ENCODE peak calls at places on chromosomes 7 and 10, in ten cellular contexts. P, R, M, E, F, A, G, U, V and O are unnamed samples.

GRCh38 chr10:86970152-86970886 is 2.0 kb downstream of the ADIRF start:
- DNase-seq in M (peak; percentile 54), R (peak; percentile 63), A (peak; percentile 94), F (peak; percentile 91), P (peak; percentile 48), E (peak; percentile 62), G (no peak), V (no peak), U (peak; percentile 68), O (peak; percentile 88)

GRCh38 chr7:107939472-107940145 is 48.6 kb downstream of the DLD start:
- DNase-seq in G (no peak), U (no peak), F (no peak), R (no peak), M (no peak), V (peak; percentile 98), E (no peak), A (no peak), P (no peak), O (no peak)

GRCh38 chr7:86937499-86937898 is 122.0 kb downstream of the ELAPOR2 start:
- DNase-seq in M (no peak), A (no peak), E (no peak), U (no peak), F (no peak), G (no peak), R (no peak), V (no peak), P (no peak), O (no peak)

GRCh38 chr7:4809691-4810090 is 34.3 kb downstream of the AP5Z1 start:
- DNase-seq in P (no peak), E (no peak), F (no peak), A (no peak), G (no peak), V (no peak), U (no peak), M (no peak), R (no peak), O (no peak)

GRCh38 chr10:76647276-76647675 is 990.3 kb downstream of the KCNMA1 start:
- DNase-seq in U (no peak), F (no peak), R (no peak), V (no peak), G (no peak), A (no peak), P (no peak), M (no peak), E (no peak), O (no peak)

GRCh38 chr10:125265579-125265955 is 105.2 kb upstream of the CTBP2 start:
- DNase-seq in U (no peak), V (no peak), A (no peak), P (no peak), M (no peak), F (no peak), E (no peak), R (no peak), G (no peak), O (no peak)

GRCh38 chr7:107850221-107850620 is 40.8 kb upstream of the DLD start:
- DNase-seq in E (no peak), V (no peak), F (no peak), R (no peak), A (no peak), P (no peak), G (no peak), M (no peak), U (no peak), O (no peak)

GRCh38 chr10:6543431-6544005 is 36.6 kb downstream of the PRKCQ start:
- DNase-seq in U (peak; percentile 11), V (no peak), A (no peak), M (no peak), F (no peak), G (no peak), P (no peak), E (no peak), R (no peak), O (no peak)

GRCh38 chr10:98269435-98269912 is 1.5 kb upstream of the LOXL4 start:
- DNase-seq in R (peak; percentile 48), U (peak; percentile 44), V (peak; percentile 43), P (peak; percentile 56), E (peak; percentile 79), M (no peak), F (no peak), G (peak; percentile 83), A (peak; percentile 89), O (no peak)

GRCh38 chr7:89618269-89618668 is 536.0 kb upstream of the STEAP1 start:
- DNase-seq in E (no peak), M (no peak), A (no peak), G (no peak), P (peak; percentile 14), F (no peak), U (no peak), R (no peak), V (no peak), O (no peak)
- H3K4me3 ChIP-seq in E (no peak overlapping the region), M (no peak overlapping the region), A (no peak overlapping the region), G (no peak overlapping the region), P (no peak overlapping the region), F (no peak overlapping the region), U (no peak overlapping the region), R (no peak overlapping the region), V (no peak overlapping the region), O (no peak overlapping the region)

DNA sequence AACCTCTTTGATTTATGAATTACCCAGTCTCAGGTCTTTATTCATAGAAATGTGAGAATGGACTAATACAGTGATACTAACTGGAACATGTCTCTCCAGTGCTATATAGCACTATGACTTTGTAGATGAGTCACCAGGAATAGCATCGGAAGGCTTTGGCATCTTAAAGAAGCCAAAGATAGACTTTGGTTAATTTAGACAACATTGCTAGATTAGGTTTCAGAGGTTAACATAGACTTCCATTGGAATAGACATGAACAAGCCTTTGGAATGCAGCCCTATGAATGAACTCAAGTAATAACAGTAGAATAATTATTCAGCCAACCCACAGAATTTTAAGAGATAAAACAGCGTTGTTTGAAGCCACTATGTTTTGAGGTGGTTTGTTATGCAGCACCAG is 169.2 kb downstream of the HGF start:
- DNase-seq in A (no peak), G (no peak), F (no peak), R (no peak), U (no peak), V (no peak), E (no peak), P (no peak), M (no peak), O (no peak)
- TF ChIP-seq POLR2AphosphoS5 in A (no peak), G (no peak), F (no peak), R (no peak), U (no peak), V (no peak), E (no peak), P (no peak), M (no peak), O (no peak)

DNA sequence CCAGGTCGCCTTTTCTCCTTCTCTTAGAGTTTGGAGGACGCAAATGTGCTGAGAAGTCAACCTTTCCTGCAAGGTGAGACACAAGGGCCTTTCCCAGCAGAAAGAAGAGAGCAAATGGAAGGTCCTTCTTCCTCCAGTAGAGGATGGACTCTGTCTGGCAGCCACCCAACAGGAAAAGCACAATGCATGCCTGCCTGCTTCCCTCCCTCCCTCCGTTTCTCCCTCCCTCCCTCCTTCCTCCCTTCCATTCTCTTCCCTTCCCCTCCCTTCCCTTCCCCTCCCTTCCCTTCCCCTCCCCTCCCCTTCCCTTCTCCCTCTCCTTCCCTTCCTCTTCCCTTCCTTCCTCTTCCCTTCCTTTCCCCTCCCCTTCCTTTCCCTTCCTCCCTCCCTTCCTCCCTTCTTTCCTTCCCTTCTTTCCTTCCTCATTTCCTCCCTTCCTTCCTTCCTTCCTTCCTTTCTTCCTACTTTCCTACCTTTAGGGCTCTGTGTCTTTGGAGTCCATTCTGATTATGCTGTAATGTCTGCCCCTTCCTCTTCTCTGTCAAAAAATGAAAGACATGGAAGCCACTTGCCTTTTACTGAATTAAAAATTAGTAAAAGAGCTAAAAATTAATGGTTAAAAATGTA is 66.4 kb downstream of the TRUB1 start:
- DNase-seq in V (no peak), M (no peak), R (no peak), U (no peak), F (no peak), E (no peak), G (no peak), A (no peak), P (no peak), O (no peak)
- H3K27ac ChIP-seq in V (no peak overlapping the region), M (no peak overlapping the region), R (no peak overlapping the region), U (no peak overlapping the region), F (no peak overlapping the region), E (no peak overlapping the region), G (no peak overlapping the region), A (no peak overlapping the region), P (no peak overlapping the region), O (no peak overlapping the region)

GRCh38 chr10:1420663-1421362 is 316.5 kb downstream of the ADARB2 start:
- DNase-seq in G (peak; percentile 51), A (no peak), P (peak; percentile 94), V (no peak), U (peak; percentile 61), E (peak; percentile 40), M (peak; percentile 81), F (no peak), R (peak; percentile 66), O (peak; percentile 91)
- H3K4me3 ChIP-seq in G (no peak overlapping the region), A (peak overlapping the region; percentile 11), P (peak overlapping the region; percentile 56), V (no peak overlapping the region), U (no peak overlapping the region), E (peak overlapping the region; percentile 17), M (peak overlapping the region; percentile 32), F (no peak overlapping the region), R (peak overlapping the region; percentile 19), O (no peak overlapping the region)

DNA sequence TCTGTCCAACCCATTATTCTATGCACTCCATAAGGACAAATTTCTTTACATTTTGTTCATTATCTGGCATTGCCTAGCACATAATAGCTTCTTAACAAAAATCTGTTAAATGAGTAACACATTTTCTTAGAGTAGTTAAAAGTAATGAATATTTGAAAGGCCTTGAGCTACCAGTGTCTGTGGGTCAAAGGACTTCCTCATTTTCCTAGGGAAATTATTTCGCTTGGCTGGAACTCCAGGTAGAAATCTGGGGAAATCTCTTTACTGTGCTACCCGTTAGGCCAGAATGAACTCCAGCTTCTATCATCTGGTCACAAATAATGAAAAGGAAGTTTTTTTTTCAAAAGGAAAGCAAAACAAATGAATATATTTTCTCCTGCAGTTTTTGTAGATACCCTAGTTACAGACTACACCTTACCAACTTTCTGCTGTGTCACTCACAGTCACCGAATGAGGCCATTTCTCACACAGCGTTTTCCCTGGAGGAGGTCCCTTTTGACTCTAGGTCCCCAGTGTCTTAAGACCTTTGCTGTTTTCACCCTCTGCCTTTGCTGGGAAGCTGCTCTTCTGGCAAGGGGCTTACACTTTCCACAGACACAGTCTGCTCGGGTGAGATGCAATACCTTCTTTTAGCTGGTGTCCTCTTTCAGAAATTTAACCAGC is 1.6 kb downstream of the SAMD9L start:
- DNase-seq in F (no peak), G (no peak), A (no peak), M (no peak), V (no peak), P (no peak), U (no peak), R (no peak), E (no peak), O (no peak)
- TF ChIP-seq POLR2AphosphoS5 in F (no peak), G (no peak), A (no peak), M (no peak), V (no peak), P (no peak), U (no peak), R (no peak), E (no peak), O (no peak)

DNA sequence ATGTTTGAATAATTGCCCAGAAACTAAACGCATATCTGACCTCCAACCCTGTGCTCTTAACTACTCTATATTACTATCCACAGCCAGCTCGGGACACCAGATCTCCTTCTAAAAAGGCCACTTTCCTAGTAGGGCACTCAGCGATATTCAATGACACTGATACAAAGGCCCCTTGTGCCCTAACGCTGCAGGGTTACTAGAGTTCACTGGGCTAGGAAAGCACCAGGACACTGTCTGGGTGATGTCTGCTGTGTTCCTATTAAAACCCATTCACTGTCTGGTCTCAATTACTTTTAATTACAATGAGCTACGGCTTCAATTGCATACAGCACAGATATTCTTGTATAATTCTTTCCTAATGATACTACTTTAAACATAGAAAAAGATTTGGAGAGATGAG is 91.7 kb downstream of the SORCS1 start:
- DNase-seq in E (no peak), R (no peak), U (no peak), P (peak; percentile 24), M (no peak), G (no peak), A (no peak), F (no peak), V (no peak), O (no peak)
- H3K27ac ChIP-seq in E (no peak overlapping the region), R (no peak overlapping the region), U (no peak overlapping the region), P (no peak overlapping the region), M (no peak overlapping the region), G (no peak overlapping the region), A (no peak overlapping the region), F (no peak overlapping the region), V (no peak overlapping the region), O (no peak overlapping the region)